ENCODE peak calls at places on chromosomes 4 and X, in ten cellular contexts. Y, T, D, F, I, L, O, S, C and G are unnamed samples.

GRCh38 chrX:152810403-152810802 is 20.2 kb downstream of the CETN2 start:
- DNase-seq in Y (no peak), T (no peak), D (no peak), F (no peak), I (no peak), L (no peak), O (no peak), S (no peak), C (no peak), G (peak; percentile 78)

GRCh38 chr4:109043286-109043685 is 259.2 kb downstream of the COL25A1 start:
- DNase-seq in Y (no peak), T (no peak), D (no peak), F (no peak), I (no peak), L (no peak), O (no peak), S (no peak), C (no peak), G (no peak)

GRCh38 chrX:41180194-41180902 is 95.1 kb downstream of the USP9X start:
- DNase-seq in Y (peak; percentile 38), T (no peak), D (peak; percentile 58), F (peak; percentile 26), I (no peak), L (no peak), O (peak; percentile 38), S (peak; percentile 33), C (peak; percentile 39), G (peak; percentile 34)

GRCh38 chr4:41865306-41865980 is 69.8 kb upstream of the TMEM33 start:
- DNase-seq in Y (no peak), T (no peak), D (no peak), F (no peak), I (no peak), L (no peak), O (no peak), S (no peak), C (no peak), G (peak; percentile 90)

GRCh38 chr4:73904491-73904890 is 35.3 kb downstream of the CXCL1 start:
- DNase-seq in Y (no peak), T (no peak), D (peak; percentile 74), F (no peak), I (no peak), L (no peak), O (no peak), S (no peak), C (no peak), G (no peak)

GRCh38 chr4:177706916-177707315 is 264.7 kb upstream of the AGA start:
- DNase-seq in Y (no peak), T (no peak), D (no peak), F (no peak), I (no peak), L (no peak), O (no peak), S (no peak), C (no peak), G (no peak)

GRCh38 chr4:173227753-173228152 is 59.1 kb downstream of the GALNT7 start:
- DNase-seq in Y (no peak), T (no peak), D (no peak), F (no peak), I (no peak), L (no peak), O (no peak), S (no peak), C (no peak), G (no peak)

GRCh38 chrX:15242899-15243555 is 26.9 kb downstream of the ASB9 start:
- DNase-seq in Y (no peak), T (no peak), D (peak; percentile 31), F (peak; percentile 43), I (no peak), L (no peak), O (peak; percentile 36), S (no peak), C (peak; percentile 12), G (peak; percentile 25)

GRCh38 chr4:144611850-144612249 is 34.1 kb upstream of the HHIP start:
- DNase-seq in Y (no peak), T (no peak), D (no peak), F (peak; percentile 26), I (no peak), L (no peak), O (no peak), S (no peak), C (peak; percentile 1), G (peak; percentile 11)

GRCh38 chr4:3677671-3678070 is 88.5 kb upstream of the ADRA2C start:
- DNase-seq in Y (no peak), T (peak; percentile 39), D (no peak), F (no peak), I (no peak), L (peak; percentile 13), O (no peak), S (no peak), C (no peak), G (peak; percentile 4)

GRCh38 chr4:122739174-122739573 is 6.7 kb downstream of the BBS12 start:
- DNase-seq in Y (no peak), T (no peak), D (peak; percentile 80), F (no peak), I (no peak), L (no peak), O (no peak), S (no peak), C (no peak), G (no peak)

DNA sequence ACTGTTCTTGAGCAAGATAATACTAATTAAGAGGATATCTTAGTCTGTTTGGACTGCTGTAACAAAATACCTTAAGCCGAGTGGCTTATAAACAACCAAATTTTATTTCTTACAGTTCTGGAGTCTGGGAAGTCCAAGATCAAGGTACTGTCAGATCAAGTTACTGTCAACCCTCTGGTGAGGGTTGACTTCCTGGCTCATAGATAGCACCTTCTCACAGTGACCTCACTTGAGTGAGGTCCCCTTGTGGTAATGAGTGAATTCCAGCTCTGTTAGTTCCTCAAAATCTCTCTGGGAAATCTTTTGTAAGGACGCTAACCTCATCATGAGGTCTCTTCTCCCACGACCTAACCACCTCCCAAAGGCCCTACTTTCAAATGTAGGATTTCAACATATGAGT is 36.9 kb upstream of the ADGRA3 start:
- DNase-seq in Y (no peak), T (no peak), D (peak; percentile 11), F (no peak), I (no peak), L (no peak), O (no peak), S (no peak), C (peak; percentile 8), G (no peak)
- TF ChIP-seq CTCF in Y (no peak), T (no peak), D (no peak), F (no peak), I (no peak), L (no peak), O (no peak), S (no peak), C (no peak), G (no peak)

GRCh38 chr4:169658970-169659735 is 38.8 kb downstream of the CLCN3 start:
- DNase-seq in Y (no peak), T (no peak), D (no peak), F (no peak), I (no peak), L (no peak), O (no peak), S (no peak), C (no peak), G (no peak)

GRCh38 chr4:169663402-169663801 is 43.0 kb downstream of the CLCN3 start:
- DNase-seq in Y (no peak), T (no peak), D (no peak), F (no peak), I (no peak), L (no peak), O (no peak), S (no peak), C (no peak), G (no peak)

GRCh38 chr4:169662226-169662625 is 41.8 kb downstream of the CLCN3 start:
- DNase-seq in Y (no peak), T (no peak), D (no peak), F (no peak), I (no peak), L (no peak), O (no peak), S (no peak), C (no peak), G (no peak)

GRCh38 chr4:169659736-169660670 is 39.6 kb downstream of the CLCN3 start:
- DNase-seq in Y (peak; percentile 74), T (no peak), D (peak; percentile 99), F (peak; percentile 99), I (no peak), L (no peak), O (peak; percentile 90), S (peak; percentile 82), C (peak; percentile 91), G (peak; percentile 83)

DNA sequence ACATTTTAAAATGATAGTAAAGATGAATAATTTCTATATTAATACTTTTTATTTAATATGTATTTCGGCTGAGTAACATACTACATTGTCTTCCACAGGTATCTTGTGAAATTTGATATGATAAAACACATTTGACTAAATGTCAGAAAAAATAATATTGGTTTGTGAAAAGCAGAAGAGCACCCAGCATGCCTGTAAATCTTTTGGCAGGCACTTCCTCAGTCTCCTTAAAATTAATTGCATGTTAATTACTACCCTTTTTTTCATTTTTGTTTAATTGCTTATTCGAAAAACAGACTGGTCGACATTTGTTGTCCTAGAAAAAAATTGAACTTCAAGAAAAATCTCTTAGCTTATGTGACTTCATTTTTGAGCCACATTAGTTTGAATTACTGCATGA is 40.6 kb downstream of the CLCN3 start:
- DNase-seq in Y (no peak), T (no peak), D (no peak), F (no peak), I (no peak), L (no peak), O (no peak), S (no peak), C (no peak), G (no peak)
- H3K4me3 ChIP-seq in Y (no peak overlapping the region), T (no peak overlapping the region), D (peak overlapping the region; percentile 91), F (peak overlapping the region; percentile 63), I (no peak overlapping the region), L (no peak overlapping the region), O (no peak overlapping the region), S (peak overlapping the region; percentile 57), C (peak overlapping the region; percentile 45), G (peak overlapping the region; percentile 76)

GRCh38 chrX:82649645-82650044 is 858.4 kb upstream of the POU3F4 start:
- DNase-seq in Y (no peak), T (no peak), D (no peak), F (no peak), I (no peak), L (no peak), O (no peak), S (no peak), C (no peak), G (no peak)

DNA sequence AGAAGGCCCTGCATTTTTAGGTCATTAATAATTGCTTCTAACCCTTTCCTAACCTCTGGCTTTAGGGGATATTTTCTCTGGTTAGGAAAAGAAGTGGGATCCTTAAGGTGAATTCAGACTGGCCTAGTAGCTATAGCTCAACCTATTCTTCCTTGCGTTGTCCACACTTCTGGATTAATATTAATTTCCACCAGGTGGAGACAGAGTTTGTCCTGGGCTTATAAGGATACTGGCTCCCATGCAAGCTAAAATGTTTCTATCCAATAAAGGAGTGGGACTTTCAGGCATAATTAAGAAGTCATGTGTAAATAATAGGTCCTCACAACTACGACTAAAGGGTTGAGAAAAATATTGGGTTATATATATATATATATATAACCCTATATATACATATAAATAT is 860.0 kb upstream of the POU3F4 start:
- DNase-seq in Y (no peak), T (no peak), D (no peak), F (no peak), I (no peak), L (no peak), O (no peak), S (no peak), C (no peak), G (no peak)
- H3K9me3 ChIP-seq in Y (peaks cover 6% of the 10 kb centered on the region), T (peaks cover 13% of the 10 kb centered on the region), D (no peaks in the 10 kb centered on the region), F (no peaks in the 10 kb centered on the region), I (no peaks in the 10 kb centered on the region), L (no peaks in the 10 kb centered on the region), O (no peaks in the 10 kb centered on the region), S (no peaks in the 10 kb centered on the region), C (peaks cover 68% of the 10 kb centered on the region), G (no peaks in the 10 kb centered on the region)

GRCh38 chrX:9471571-9471985 is 6.7 kb downstream of the TBL1X start:
- DNase-seq in Y (no peak), T (no peak), D (peak; percentile 11), F (no peak), I (no peak), L (no peak), O (peak; percentile 48), S (no peak), C (peak; percentile 58), G (no peak)
- TF ChIP-seq CTCF in Y (no peak), T (no peak), D (no peak), F (no peak), I (no peak), L (no peak), O (no peak), S (no peak), C (no peak), G (no peak)